ENCODE peak calls at places on chromosomes 6 and 20, in four cellular contexts. Y, B, J and A are unnamed samples.

GRCh38 chr6:8655670-8656454 is 220.5 kb upstream of the SLC35B3 start:
- DNase-seq in J (no peak), B (no peak), Y (no peak), A (no peak)

GRCh38 chr6:37354526-37355384 is 972 bp downstream of the RNF8 start:
- DNase-seq in J (peak; percentile 17), B (peak; percentile 23), Y (no peak), A (peak; percentile 23)

GRCh38 chr6:154509421-154510143 is 903 bp downstream of the CNKSR3 start:
- DNase-seq in Y (peak; percentile 29), J (no peak), B (peak; percentile 43), A (peak; percentile 48)

GRCh38 chr20:1761116-1761515 is 103.5 kb upstream of the SIRPG start:
- DNase-seq in Y (no peak), J (peak; percentile 94), B (peak; percentile 62), A (no peak)

GRCh38 chr20:33910056-33910455 is 83.7 kb upstream of the RALY start:
- DNase-seq in Y (no peak), B (no peak), J (peak; percentile 71), A (no peak)

GRCh38 chr20:43961541-43962471 is 47.2 kb downstream of the TOX2 start:
- DNase-seq in Y (no peak), J (no peak), B (no peak), A (no peak)

GRCh38 chr6:10491463-10491862 is 29.7 kb upstream of the GCNT2 start:
- DNase-seq in B (no peak), J (no peak), Y (no peak), A (no peak)

GRCh38 chr6:46948699-46949098 is 27.0 kb upstream of the ADGRF5 start:
- DNase-seq in J (no peak), B (peak; percentile 18), Y (no peak), A (no peak)

GRCh38 chr6:168791916-168792315 is 350.9 kb downstream of the SMOC2 start:
- DNase-seq in J (no peak), B (no peak), Y (no peak), A (no peak)

GRCh38 chr6:98687776-98688175 is 146.6 kb upstream of the POU3F2 start:
- DNase-seq in J (no peak), B (no peak), Y (no peak), A (no peak)

GRCh38 chr20:58192567-58192966 is 35.9 kb downstream of the ANKRD60 start:
- DNase-seq in Y (no peak), J (no peak), B (peak; percentile 16), A (no peak)

GRCh38 chr6:17418281-17419188 is 25.1 kb downstream of the CAP2 start:
- DNase-seq in Y (no peak), B (no peak), J (peak; percentile 53), A (no peak)

GRCh38 chr20:4067600-4068261 is 52.4 kb upstream of the RNF24 start:
- DNase-seq in Y (peak; percentile 52), J (peak; percentile 88), B (no peak), A (no peak)

GRCh38 chr6:106377061-106377540 is 16.6 kb downstream of the CRYBG1 start:
- DNase-seq in Y (no peak), B (no peak), J (peak; percentile 34), A (no peak)

GRCh38 chr6:127441881-127442280 is 17.3 kb downstream of the KIAA0408 start:
- DNase-seq in Y (no peak), B (no peak), J (no peak), A (no peak)

GRCh38 chr6:156729248-156729647 is 47.9 kb upstream of the ARID1B start:
- DNase-seq in J (peak; percentile 68), B (no peak), Y (no peak), A (no peak)

GRCh38 chr6:36376183-36376582 is 11.3 kb downstream of the ETV7 start:
- DNase-seq in B (no peak), Y (no peak), J (no peak), A (no peak)

GRCh38 chr20:43533060-43533459 is 25.6 kb downstream of the L3MBTL1 start:
- DNase-seq in B (peak; percentile 40), J (peak; percentile 55), Y (no peak), A (no peak)

GRCh38 chr20:56200456-56200855 is 48.1 kb upstream of the MC3R start:
- DNase-seq in B (no peak), Y (no peak), J (no peak), A (no peak)

GRCh38 chr20:21156266-21156665 is 30.4 kb downstream of the KIZ start:
- DNase-seq in B (no peak), Y (no peak), J (peak; percentile 77), A (no peak)

GRCh38 chr6:56661298-56661697 is 18.6 kb upstream of the DST start:
- DNase-seq in Y (no peak), J (no peak), B (no peak), A (no peak)

GRCh38 chr6:148364056-148364844 is 21.6 kb downstream of the SASH1 start:
- DNase-seq in Y (no peak), B (peak; percentile 29), J (peak; percentile 76), A (no peak)

GRCh38 chr20:17634666-17635319 is 47.2 kb downstream of the RRBP1 start:
- DNase-seq in B (no peak), J (no peak), Y (no peak), A (no peak)

GRCh38 chr20:8969062-8969694 is 99.7 kb upstream of the PLCB4 start:
- DNase-seq in B (no peak), Y (no peak), J (no peak), A (no peak)

GRCh38 chr6:137700751-137701477 is 166.1 kb upstream of the TNFAIP3 start:
- DNase-seq in B (no peak), Y (no peak), J (no peak), A (no peak)

GRCh38 chr20:59819496-59820203 is 113.8 kb downstream of the SYCP2 start:
- DNase-seq in J (no peak), Y (no peak), B (no peak), A (no peak)

GRCh38 chr6:163404825-163405265 is 9.7 kb upstream of the QKI start:
- DNase-seq in B (peak; percentile 73), J (no peak), Y (peak; percentile 60), A (no peak)

GRCh38 chr20:18513208-18513607 is 5.5 kb downstream of the SEC23B start:
- DNase-seq in J (no peak), B (no peak), Y (no peak), A (no peak)

GRCh38 chr6:30781697-30782424 is 37.5 kb upstream of the IER3 start:
- DNase-seq in B (peak; percentile 99), J (peak; percentile 100), Y (peak; percentile 94), A (peak; percentile 97)

GRCh38 chr6:18528084-18528743 is 141.1 kb downstream of the RNF144B start:
- DNase-seq in J (peak; percentile 13), Y (no peak), B (no peak), A (no peak)

GRCh38 chr6:111177131-111177530 is 89.8 kb downstream of the SLC16A10 start:
- DNase-seq in Y (no peak), B (no peak), J (no peak), A (no peak)

GRCh38 chr6:89254569-89254968 is 37.4 kb upstream of the GABRR1 start:
- DNase-seq in Y (no peak), J (no peak), B (no peak), A (no peak)

GRCh38 chr6:135451617-135452190 is 45.8 kb downstream of the AHI1 start:
- DNase-seq in Y (no peak), J (peak; percentile 43), B (no peak), A (no peak)

GRCh38 chr6:30100585-30101422 is 12.1 kb downstream of the TRIM31 start:
- DNase-seq in Y (no peak), J (no peak), B (peak; percentile 60), A (no peak)

GRCh38 chr6:169859978-169860703 is 108.7 kb downstream of the ERMARD start:
- DNase-seq in Y (peak; percentile 16), J (no peak), B (no peak), A (no peak)

DNA sequence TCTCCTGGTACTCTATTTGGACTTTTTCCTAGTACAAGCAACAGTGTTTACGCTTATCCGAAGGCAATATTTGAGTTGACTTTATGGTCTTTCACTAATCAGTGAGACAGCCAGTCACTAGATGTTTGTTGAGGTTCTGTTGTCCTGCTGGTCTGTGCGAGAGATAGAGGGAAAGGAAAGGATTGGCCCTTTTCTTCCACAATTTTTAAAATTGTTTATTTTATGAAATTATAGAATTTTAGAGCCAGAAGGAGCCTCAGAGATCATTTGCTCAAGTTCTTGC is 44.4 kb downstream of the MAP3K4 start:
- DNase-seq in J (no peak), Y (no peak), B (no peak), A (no peak)
- H3K4me3 ChIP-seq in J (no peak overlapping the region), Y (no peak overlapping the region), B (no peak overlapping the region), A (no peak overlapping the region)

GRCh38 chr6:115765966-115766365 is 294.7 kb downstream of the FRK start:
- DNase-seq in B (no peak), J (no peak), Y (no peak), A (no peak)
- H3K4me1 ChIP-seq in B (no peaks in the 10 kb centered on the region), J (no peaks in the 10 kb centered on the region), Y (no peaks in the 10 kb centered on the region), A (peaks cover 13% of the 10 kb centered on the region)

GRCh38 chr6:79570129-79570801 is 33.0 kb upstream of the LCA5 start:
- DNase-seq in Y (no peak), J (peak; percentile 72), B (peak; percentile 30), A (no peak)
- H3K27me3 ChIP-seq in Y (no peaks in the 10 kb centered on the region), J (no peaks in the 10 kb centered on the region), B (no peaks in the 10 kb centered on the region), A (no peaks in the 10 kb centered on the region)

GRCh38 chr6:15305909-15306308 is 60.0 kb downstream of the JARID2 start:
- DNase-seq in B (no peak), Y (no peak), J (no peak), A (no peak)
- H3K4me3 ChIP-seq in B (no peak overlapping the region), Y (no peak overlapping the region), J (no peak overlapping the region), A (no peak overlapping the region)

GRCh38 chr6:60670036-60670435 is 1616.0 kb downstream of the KHDRBS2 start:
- DNase-seq in Y (no peak), B (no peak), J (no peak), A (no peak)

GRCh38 chr6:60668428-60668827 is 1617.6 kb downstream of the KHDRBS2 start:
- DNase-seq in Y (no peak), J (no peak), B (no peak), A (no peak)

DNA sequence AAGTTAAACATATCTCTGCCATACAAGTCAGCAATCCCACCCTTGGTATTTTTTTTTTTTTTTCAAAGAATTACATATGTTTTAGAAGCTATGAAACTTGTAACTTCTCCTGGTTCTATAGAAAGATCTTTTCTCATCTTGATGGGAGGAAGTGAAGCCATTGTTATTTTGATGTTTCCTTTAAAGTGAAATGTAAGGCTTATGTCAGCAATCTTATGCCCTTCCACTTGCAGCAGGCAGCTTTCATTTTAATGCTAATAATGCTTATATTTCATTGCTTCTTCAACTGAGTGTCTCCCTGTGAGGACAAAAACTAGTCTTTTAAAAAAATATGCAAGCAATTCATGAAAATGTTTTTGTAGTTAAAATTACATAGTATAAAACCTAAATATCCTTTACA is 1614.7 kb downstream of the KHDRBS2 start:
- DNase-seq in B (no peak), Y (no peak), J (no peak), A (no peak)
- H3K4me1 ChIP-seq in B (no peaks in the 10 kb centered on the region), Y (no peaks in the 10 kb centered on the region), J (no peaks in the 10 kb centered on the region), A (no peaks in the 10 kb centered on the region)

DNA sequence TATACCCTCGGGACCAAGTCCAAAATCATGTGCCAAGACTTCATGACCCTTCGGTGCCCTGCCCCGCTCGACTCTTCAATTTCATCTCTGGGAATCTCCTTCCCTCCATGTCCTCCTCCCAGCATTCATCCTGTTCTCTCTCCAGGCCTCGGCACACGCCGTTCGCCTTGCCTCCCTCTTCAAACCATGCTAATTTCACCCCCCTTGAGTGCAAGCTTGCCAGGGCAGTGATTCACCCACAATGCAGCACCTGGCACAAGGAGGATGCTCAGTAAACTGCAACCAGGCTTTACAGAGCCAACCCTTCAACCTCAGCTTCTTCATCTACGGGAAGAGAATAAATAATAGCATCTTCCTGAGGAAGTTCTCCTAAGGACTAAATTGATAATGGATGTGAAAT is 4.1 kb downstream of the KCNS1 start:
- DNase-seq in Y (no peak), B (no peak), J (no peak), A (no peak)
- H3K27me3 ChIP-seq in Y (peaks cover 56% of the 10 kb centered on the region), B (peaks cover 38% of the 10 kb centered on the region), J (peaks cover 44% of the 10 kb centered on the region), A (no peaks in the 10 kb centered on the region)

GRCh38 chr20:10637062-10637559 is 36.7 kb downstream of the JAG1 start:
- DNase-seq in Y (peak; percentile 79), J (peak; percentile 77), B (no peak), A (no peak)
- H3K4me3 ChIP-seq in Y (no peak overlapping the region), J (no peak overlapping the region), B (no peak overlapping the region), A (no peak overlapping the region)